ENCODE peak calls at places on chromosomes 13 and 19, in four cellular contexts. J, W, O and H are unnamed samples.

GRCh38 chr19:47152205-47152604 is 21.6 kb downstream of the SAE1 start:
- DNase-seq in J (no peak), W (no peak), O (no peak), H (no peak)

GRCh38 chr19:5533257-5533656 is 34.5 kb downstream of the TINCR start:
- DNase-seq in J (no peak), W (no peak), O (no peak), H (no peak)

GRCh38 chr19:16319466-16319865 is 5.2 kb upstream of the KLF2 start:
- DNase-seq in J (no peak), W (no peak), O (peak; percentile 68), H (no peak)

GRCh38 chr19:1938071-1938470 is 2.9 kb upstream of the CSNK1G2 start:
- DNase-seq in J (no peak), W (no peak), O (no peak), H (no peak)

GRCh38 chr13:43878897-43879322 is 630 bp downstream of the CCDC122 start:
- DNase-seq in J (peak; percentile 59), W (peak; percentile 52), O (peak; percentile 24), H (peak; percentile 52)

GRCh38 chr19:30225615-30226463 is 146.3 kb upstream of the ZNF536 start:
- DNase-seq in J (no peak), W (no peak), O (no peak), H (no peak)

GRCh38 chr19:18344546-18344945 is 4.1 kb downstream of the PGPEP1 start:
- DNase-seq in J (no peak), W (no peak), O (no peak), H (no peak)

GRCh38 chr19:48967346-48968178 is 2.5 kb downstream of the FTL start:
- DNase-seq in J (no peak), W (peak; percentile 55), O (no peak), H (no peak)

GRCh38 chr13:46025157-46025556 is 27.4 kb downstream of the ZC3H13 start:
- DNase-seq in J (no peak), W (no peak), O (no peak), H (no peak)

GRCh38 chr19:35932291-35932936 is 3.8 kb upstream of the LRFN3 start:
- DNase-seq in J (no peak), W (no peak), O (no peak), H (no peak)

GRCh38 chr13:78409172-78409571 is 194.2 kb downstream of the POU4F1 start:
- DNase-seq in J (no peak), W (no peak), O (no peak), H (no peak)

DNA sequence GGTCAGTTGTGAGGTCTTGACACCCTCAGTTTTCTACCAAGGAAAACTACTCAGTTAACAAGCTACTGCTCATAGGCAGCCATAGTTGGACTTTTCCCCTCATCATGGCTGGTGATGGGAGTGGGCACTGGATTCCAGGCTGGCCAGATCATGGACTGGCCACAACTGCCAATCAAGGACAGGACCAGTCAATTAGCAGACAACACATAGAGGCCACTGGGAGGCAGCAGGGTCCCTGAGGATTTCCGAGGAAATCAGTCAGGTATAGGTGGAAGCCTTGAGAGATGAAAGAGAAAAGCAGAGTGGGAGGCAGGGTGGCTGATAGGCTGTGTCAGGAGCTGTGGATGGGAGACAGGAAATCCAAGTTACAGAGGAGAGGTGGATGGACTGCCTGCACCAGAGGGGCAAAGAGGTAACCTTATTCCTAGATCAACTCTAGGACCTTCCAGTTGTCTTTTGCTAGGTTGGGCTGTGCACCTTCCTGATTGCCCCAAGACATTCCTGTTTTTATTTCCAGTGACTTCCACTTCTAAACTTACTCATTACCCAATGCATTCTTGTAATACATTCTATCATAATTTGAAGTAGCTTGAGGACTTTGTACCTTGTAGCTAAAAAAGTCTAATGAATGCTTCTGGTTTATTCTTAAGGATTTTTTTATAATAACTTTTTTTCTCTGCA is 361.8 kb downstream of the KCNRG start:
- DNase-seq in J (no peak), W (peak; percentile 77), O (no peak), H (no peak)
- TF ChIP-seq CTCF in J (peak; percentile 49), W (peak; percentile 62), O (no peak), H (no peak)

GRCh38 chr19:10838377-10838776 is 2.4 kb upstream of the TMED1 start:
- DNase-seq in J (no peak), W (no peak), O (no peak), H (no peak)

GRCh38 chr19:10832659-10833296 is 3.2 kb downstream of the TMED1 start:
- DNase-seq in J (no peak), W (no peak), O (no peak), H (no peak)

GRCh38 chr19:10836478-10837325 is 690 bp upstream of the TMED1 start:
- DNase-seq in J (peak; percentile 84), W (peak; percentile 82), O (peak; percentile 87), H (no peak)

GRCh38 chr19:10835089-10835753 is 791 bp downstream of the TMED1 start:
- DNase-seq in J (peak; percentile 18), W (peak; percentile 100), O (no peak), H (no peak)

GRCh38 chr19:10835754-10836477 is at the start of gene TMED1:
- DNase-seq in J (peak; percentile 99), W (peak; percentile 97), O (peak; percentile 98), H (peak; percentile 94)
- TF ChIP-seq CTCF in J (peak; percentile 31), W (peak; percentile 40), O (no peak), H (no peak)

GRCh38 chr13:113947321-113948033 is 26.4 kb downstream of the C13orf46 start:
- DNase-seq in J (peak; percentile 49), W (peak; percentile 49), O (no peak), H (no peak)
- TF ChIP-seq CTCF in J (peak; percentile 92), W (peak; percentile 53), O (no peak), H (no peak)

DNA sequence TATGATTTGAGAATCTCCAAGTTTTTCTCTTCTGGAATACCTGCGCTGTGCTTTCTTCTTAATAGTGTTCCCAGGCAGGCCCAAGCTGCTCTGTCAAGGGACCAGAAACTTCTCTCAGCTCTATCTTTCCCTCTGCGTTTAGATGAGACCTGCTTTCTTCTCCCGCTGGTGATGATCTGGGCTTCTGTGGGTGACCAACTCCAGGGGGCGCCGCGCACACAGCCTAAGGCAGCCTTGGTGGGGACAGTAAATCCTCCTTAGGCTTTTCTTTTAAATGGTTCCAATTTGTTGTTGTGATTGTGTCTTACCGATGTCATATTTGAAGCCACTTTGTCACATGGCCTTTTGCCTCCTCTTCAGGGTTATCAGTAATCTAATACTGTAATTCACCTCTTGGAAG is 439.4 kb upstream of the KLF12 start:
- DNase-seq in J (no peak), W (peak; percentile 58), O (no peak), H (no peak)
- TF ChIP-seq CTCF in J (peak; percentile 12), W (peak; percentile 66), O (no peak), H (no peak)

GRCh38 chr13:19888799-19889198 is 25.4 kb upstream of the ZMYM5 start:
- DNase-seq in J (peak; percentile 6), W (no peak), O (no peak), H (no peak)
- TF ChIP-seq CTCF in J (peak; percentile 20), W (peak; percentile 30), O (peak; percentile 16), H (no peak)